ENCODE peak calls at places on chromosome 13, in nine cellular contexts. C is AG09309; G is thoracic aorta; R is astrocyte of the spinal cord; V is neuronal stem cell; F is cardiac fibroblast; K is AG10803; S is NT2/D1; E is CD8-positive, alpha-beta T cell. M is an unnamed sample.

GRCh38 chr13:30466358-30466714 is 600 bp upstream of the HMGB1 start:
- DNase-seq in C (no peak), G (no peak), R (peak), V (no peak), F (no peak), K (peak), S (no peak), E (no peak), M (peak)

GRCh38 chr13:105050696-105051095 is 1484.8 kb downstream of the EFNB2 start:
- DNase-seq in C (no peak), G (no peak), R (peak), V (no peak), F (peak), K (no peak), S (no peak), E (no peak), M (peak)

GRCh38 chr13:21130116-21130515 is 46.2 kb downstream of the SKA3 start:
- DNase-seq in C (no peak), G (no peak), R (no peak), V (no peak), F (no peak), K (no peak), S (no peak), E (no peak), M (no peak)

GRCh38 chr13:23824355-23824754 is 64.8 kb downstream of the MIPEP start:
- DNase-seq in C (no peak), G (no peak), R (no peak), V (no peak), F (no peak), K (peak), S (no peak), E (no peak), M (no peak)

GRCh38 chr13:41398494-41399190 is 58.7 kb upstream of the RGCC start:
- DNase-seq in C (no peak), G (no peak), R (no peak), V (no peak), F (no peak), K (no peak), S (no peak), E (no peak), M (no peak)

GRCh38 chr13:20127563-20128458 is 33.0 kb downstream of the GJA3 start:
- DNase-seq in C (no peak), G (no peak), R (peak), V (peak), F (peak), K (peak), S (no peak), E (no peak), M (peak)

GRCh38 chr13:40221131-40221459 is 445.3 kb downstream of the FOXO1 start:
- DNase-seq in C (no peak), G (no peak), R (no peak), V (no peak), F (no peak), K (no peak), S (no peak), E (no peak), M (no peak)

GRCh38 chr13:114066956-114067355 is 65.5 kb downstream of the RASA3 start:
- DNase-seq in C (no peak), G (no peak), R (no peak), V (no peak), F (no peak), K (no peak), S (no peak), E (no peak), M (no peak)

GRCh38 chr13:24746618-24747247 is 17.2 kb upstream of the RNF17 start:
- DNase-seq in C (no peak), G (no peak), R (peak), V (peak), F (no peak), K (no peak), S (no peak), E (no peak), M (no peak)

GRCh38 chr13:113021391-113021790 is 52.4 kb downstream of the MCF2L start:
- DNase-seq in C (no peak), G (no peak), R (no peak), V (no peak), F (no peak), K (no peak), S (no peak), E (no peak), M (no peak)

GRCh38 chr13:22648325-22648758 is 532.4 kb upstream of the SGCG start:
- DNase-seq in C (no peak), G (no peak), R (no peak), V (no peak), F (no peak), K (no peak), S (no peak), E (no peak), M (no peak)

GRCh38 chr13:33676045-33676699 is 141.8 kb upstream of the RFC3 start:
- DNase-seq in C (no peak), G (no peak), R (peak), V (no peak), F (peak), K (peak), S (no peak), E (no peak), M (peak)

GRCh38 chr13:68056816-68057710 is 826.9 kb upstream of the PCDH9 start:
- DNase-seq in C (no peak), G (no peak), R (peak), V (no peak), F (peak), K (no peak), S (no peak), E (no peak), M (peak)

GRCh38 chr13:51955281-51955771 is 55.9 kb downstream of the ATP7B start:
- DNase-seq in C (no peak), G (no peak), R (peak), V (no peak), F (no peak), K (no peak), S (no peak), E (no peak), M (peak)

GRCh38 chr13:114032121-114032799 is 58.4 kb upstream of the C13orf46 start:
- DNase-seq in C (no peak), G (no peak), R (peak), V (no peak), F (peak), K (peak), S (peak), E (no peak), M (peak)

GRCh38 chr13:102400619-102401125 is 1.2 kb downstream of the FGF14 start:
- DNase-seq in C (no peak), G (no peak), R (peak), V (no peak), F (no peak), K (no peak), S (no peak), E (no peak), M (peak)

GRCh38 chr13:31824705-31825512 is 85.6 kb downstream of the RXFP2 start:
- DNase-seq in C (no peak), G (no peak), R (peak), V (no peak), F (peak), K (peak), S (no peak), E (no peak), M (peak)

GRCh38 chr13:51834581-51835158 is 10.3 kb downstream of the TMEM272 start:
- DNase-seq in C (no peak), G (no peak), R (no peak), V (no peak), F (no peak), K (no peak), S (no peak), E (no peak), M (no peak)

GRCh38 chr13:103803349-103803748 is 737.1 kb upstream of the SLC10A2 start:
- DNase-seq in C (no peak), G (no peak), R (no peak), V (no peak), F (no peak), K (no peak), S (no peak), E (no peak), M (no peak)

GRCh38 chr13:69928262-69928661 is 179.4 kb upstream of the ATXN8OS start:
- DNase-seq in C (no peak), G (no peak), R (no peak), V (no peak), F (no peak), K (no peak), S (no peak), E (no peak), M (no peak)

GRCh38 chr13:32246468-32246867 is 68.7 kb downstream of the ZAR1L start:
- DNase-seq in C (no peak), G (no peak), R (peak), V (peak), F (peak), K (peak), S (peak), E (no peak), M (peak)

GRCh38 chr13:83732755-83733154 is 149.5 kb downstream of the SLITRK1 start:
- DNase-seq in C (no peak), G (no peak), R (no peak), V (no peak), F (no peak), K (no peak), S (no peak), E (no peak), M (no peak)

GRCh38 chr13:21672811-21673591 is 2.1 kb downstream of the FGF9 start:
- DNase-seq in C (no peak), G (no peak), R (no peak), V (peak), F (no peak), K (no peak), S (no peak), E (no peak), M (no peak)

GRCh38 chr13:36431204-36432105 is 840 bp upstream of the CCNA1 start:
- DNase-seq in C (no peak), G (no peak), R (no peak), V (peak), F (no peak), K (no peak), S (no peak), E (no peak), M (no peak)

GRCh38 chr13:41019027-41019487 is at the start of gene ELF1:
- DNase-seq in C (no peak), G (no peak), R (peak), V (no peak), F (peak), K (peak), S (no peak), E (no peak), M (peak)

GRCh38 chr13:53189162-53189561 is 160.5 kb downstream of the OLFM4 start:
- DNase-seq in C (no peak), G (no peak), R (no peak), V (no peak), F (no peak), K (no peak), S (no peak), E (no peak), M (no peak)

GRCh38 chr13:33832872-33833271 is 14.9 kb downstream of the RFC3 start:
- DNase-seq in C (no peak), G (no peak), R (no peak), V (no peak), F (no peak), K (no peak), S (no peak), E (no peak), M (no peak)

GRCh38 chr13:24625870-24626419 is 54.3 kb upstream of the ATP12A start:
- DNase-seq in C (no peak), G (no peak), R (no peak), V (no peak), F (no peak), K (no peak), S (no peak), E (no peak), M (no peak)

GRCh38 chr13:40123962-40124647 is 468.6 kb downstream of the COG6 start:
- DNase-seq in C (no peak), G (no peak), R (no peak), V (no peak), F (no peak), K (no peak), S (no peak), E (no peak), M (no peak)

GRCh38 chr13:23718916-23719470 is 148.8 kb downstream of the TNFRSF19 start:
- DNase-seq in C (no peak), G (no peak), R (no peak), V (no peak), F (no peak), K (no peak), S (no peak), E (no peak), M (peak)

GRCh38 chr13:93765056-93765455 is 538.4 kb downstream of the GPC6 start:
- DNase-seq in C (no peak), G (no peak), R (no peak), V (no peak), F (no peak), K (no peak), S (no peak), E (no peak), M (peak)

GRCh38 chr13:93767917-93768422 is 541.4 kb downstream of the GPC6 start:
- DNase-seq in C (no peak), G (no peak), R (no peak), V (no peak), F (no peak), K (no peak), S (no peak), E (no peak), M (no peak)

GRCh38 chr13:93765811-93766210 is 539.2 kb downstream of the GPC6 start:
- DNase-seq in C (no peak), G (no peak), R (no peak), V (no peak), F (no peak), K (no peak), S (no peak), E (no peak), M (no peak)

GRCh38 chr13:93767231-93767916 is 540.8 kb downstream of the GPC6 start:
- DNase-seq in C (no peak), G (no peak), R (no peak), V (no peak), F (no peak), K (no peak), S (no peak), E (no peak), M (no peak)

GRCh38 chr13:93766719-93767118 is 540.1 kb downstream of the GPC6 start:
- DNase-seq in C (no peak), G (no peak), R (no peak), V (no peak), F (no peak), K (no peak), S (no peak), E (no peak), M (no peak)
- H3K4me3 ChIP-seq in C (no peak), G (peak), R (no peak), V (no peak), F (no peak), K (no peak), S (no peak), E (no peak), M (no peak)

GRCh38 chr13:63902141-63902540 is 2486.5 kb upstream of the PCDH20 start:
- DNase-seq in C (no peak), G (no peak), R (no peak), V (no peak), F (no peak), K (no peak), S (no peak), E (no peak), M (no peak)

DNA sequence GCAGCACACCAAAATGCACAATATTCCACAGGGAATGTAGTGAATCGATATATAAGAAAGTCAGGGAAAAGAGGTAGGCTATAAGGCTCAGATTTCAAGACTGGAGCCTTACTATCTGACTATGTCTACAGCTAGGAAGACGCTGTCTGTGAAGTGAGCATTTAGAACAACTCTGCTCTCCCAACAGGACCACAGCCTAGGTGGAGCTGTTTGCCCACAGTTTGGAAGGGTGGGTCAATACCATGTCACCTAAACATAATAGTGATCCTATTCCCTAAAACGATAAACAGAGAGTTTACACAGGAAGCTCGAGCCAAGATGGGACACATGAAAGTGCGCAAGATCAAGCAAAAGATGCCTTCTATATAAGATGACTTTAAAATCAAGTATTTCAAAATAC is 2486.0 kb upstream of the PCDH20 start:
- DNase-seq in C (no peak), G (no peak), R (no peak), V (no peak), F (no peak), K (no peak), S (no peak), E (no peak), M (no peak)
- H3K4me3 ChIP-seq in C (no peak), G (no peak), R (no peak), V (no peak), F (no peak), K (no peak), S (no peak), E (no peak), M (no peak)

DNA sequence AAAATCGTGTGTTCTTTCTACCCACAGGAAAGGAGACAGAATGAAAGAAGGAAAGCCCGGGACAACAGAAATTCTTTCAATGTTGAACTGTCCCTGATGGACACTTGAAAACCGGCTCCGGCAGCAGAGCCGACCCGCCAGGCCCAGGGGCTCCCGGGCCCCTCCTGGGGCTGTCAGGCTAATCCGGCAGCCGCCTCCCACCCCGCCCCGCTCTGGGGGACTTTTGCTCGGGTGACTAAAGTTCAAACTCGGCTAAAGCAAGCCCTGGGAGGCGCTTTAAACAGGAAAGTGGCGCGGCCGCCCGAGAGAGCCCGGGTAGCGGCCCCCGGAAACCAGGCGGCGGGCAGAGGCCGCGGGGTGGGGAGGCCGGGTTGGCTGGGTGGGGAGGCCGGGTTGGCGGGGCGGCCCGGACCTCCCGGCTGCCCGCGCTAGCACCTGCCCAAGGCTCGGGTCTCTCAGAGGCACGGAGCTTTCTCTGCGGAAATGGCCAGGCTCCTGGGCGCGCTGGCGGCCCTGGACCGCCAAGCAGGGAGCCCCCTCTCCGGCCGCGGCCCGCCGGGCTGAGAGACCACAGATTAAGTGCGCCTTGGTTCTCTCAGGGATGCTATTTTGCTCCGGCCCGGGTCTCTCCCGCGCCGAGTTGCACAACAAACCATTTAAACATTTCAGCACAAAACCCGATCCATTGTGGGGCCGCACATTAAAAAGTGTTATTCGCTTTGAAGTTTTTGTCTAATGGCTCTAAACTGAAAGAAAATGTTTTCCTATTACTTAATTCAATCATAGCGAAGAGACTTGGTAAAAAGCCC is 2.6 kb upstream of the GSX1 start:
- DNase-seq in C (no peak), G (no peak), R (no peak), V (no peak), F (no peak), K (no peak), S (no peak), E (no peak), M (no peak)
- H3K4me3 ChIP-seq in C (no peak), G (peak), R (no peak), V (peak), F (no peak), K (no peak), S (no peak), E (peak), M (no peak)

GRCh38 chr13:111508164-111508870 is 187.9 kb downstream of the TEX29 start:
- DNase-seq in C (no peak), G (no peak), R (no peak), V (no peak), F (no peak), K (no peak), S (no peak), E (no peak), M (no peak)
- H3K4me3 ChIP-seq in C (no peak), G (no peak), R (no peak), V (no peak), F (no peak), K (no peak), S (no peak), E (no peak), M (no peak)

GRCh38 chr13:76980075-76980718 is 11.7 kb upstream of the CLN5 start:
- DNase-seq in C (no peak), G (no peak), R (peak), V (peak), F (peak), K (peak), S (peak), E (peak), M (peak)
- H3K4me3 ChIP-seq in C (peak), G (peak), R (peak), V (no peak), F (peak), K (peak), S (no peak), E (peak), M (peak)

DNA sequence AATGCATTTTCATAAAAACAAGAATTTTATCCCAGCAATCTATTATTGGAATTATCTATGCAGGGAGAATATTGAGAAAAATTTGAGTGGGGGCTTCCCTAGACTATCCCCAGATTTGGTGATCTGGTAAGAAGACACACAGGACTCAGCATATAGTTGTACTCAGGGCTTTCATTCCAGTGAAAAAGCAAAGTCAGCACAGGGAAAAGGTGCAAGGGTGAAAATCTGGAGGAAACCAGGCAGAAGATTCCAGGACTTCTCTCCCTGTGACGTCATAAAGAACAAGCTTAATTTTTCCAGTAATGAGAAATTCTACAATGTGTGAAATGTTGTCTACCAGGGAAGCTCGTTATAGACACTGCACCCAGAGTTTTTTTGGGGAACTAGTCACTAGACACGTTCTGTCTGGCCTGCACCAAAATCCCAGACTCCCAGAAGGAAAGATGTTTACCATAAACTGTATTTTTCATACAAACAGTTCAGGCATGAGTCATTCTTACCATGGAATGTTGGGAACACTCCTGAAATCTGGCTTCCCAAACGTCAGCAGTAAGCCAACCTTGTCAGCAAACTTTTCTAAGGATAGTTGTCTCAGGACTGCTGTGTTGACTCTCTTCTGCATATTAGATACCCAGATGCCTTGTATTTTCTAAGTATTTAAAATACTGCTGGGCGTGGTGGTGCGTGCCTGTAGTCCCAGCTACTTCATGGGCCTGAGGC is 107.4 kb downstream of the DNAJC3 start:
- DNase-seq in C (peak), G (no peak), R (peak), V (no peak), F (peak), K (peak), S (no peak), E (no peak), M (peak)
- H3K4me3 ChIP-seq in C (no peak), G (no peak), R (no peak), V (no peak), F (no peak), K (no peak), S (no peak), E (no peak), M (no peak)

DNA sequence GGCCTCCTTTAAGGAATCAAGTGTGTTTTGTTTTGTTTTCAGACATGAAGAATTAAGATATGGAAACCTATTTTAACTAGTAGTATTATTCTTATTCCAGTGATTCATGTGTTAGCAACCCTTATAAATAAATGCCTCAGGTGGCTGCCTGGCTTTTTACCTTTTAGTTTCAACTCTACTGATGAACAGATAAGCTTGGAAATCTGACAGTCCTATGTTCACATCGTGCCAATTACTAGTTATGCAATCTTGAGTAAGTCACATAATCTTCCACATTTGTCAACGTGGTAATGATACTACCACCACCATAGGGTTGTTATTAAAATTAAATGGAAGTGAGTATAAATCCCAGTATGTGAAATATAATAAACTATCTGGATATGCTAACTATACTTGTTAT is 64.3 kb downstream of the TBC1D4 start:
- DNase-seq in C (no peak), G (no peak), R (no peak), V (no peak), F (no peak), K (no peak), S (no peak), E (no peak), M (no peak)
- H3K4me3 ChIP-seq in C (no peak), G (no peak), R (no peak), V (no peak), F (no peak), K (no peak), S (no peak), E (no peak), M (no peak)

M was measured in fibroblast of lung.